ENCODE peak calls at places on chromosomes 3 and 15, in five cellular contexts. Z, U, Y, D and G are unnamed samples.

GRCh38 chr3:136831461-136831860 is 12.5 kb downstream of the SLC35G2 start:
- DNase-seq in U (no peak), Z (no peak), D (no peak), Y (no peak), G (no peak)

GRCh38 chr3:140131895-140132294 is 196.9 kb downstream of the CLSTN2 start:
- DNase-seq in U (peak), D (no peak), Y (no peak), Z (no peak), G (no peak)

GRCh38 chr3:43747641-43748040 is 56.9 kb downstream of the ABHD5 start:
- DNase-seq in U (no peak), D (no peak), Y (no peak), Z (no peak), G (no peak)

GRCh38 chr3:123741058-123741511 is 143.0 kb downstream of the MYLK start:
- DNase-seq in U (no peak), D (no peak), Z (no peak), Y (no peak), G (no peak)

GRCh38 chr3:171646357-171647133 is 163.7 kb downstream of the PLD1 start:
- DNase-seq in U (peak), Y (no peak), D (peak), Z (peak), G (peak)

GRCh38 chr3:182644800-182645433 is 148.4 kb upstream of the ATP11B start:
- DNase-seq in U (no peak), D (no peak), Y (no peak), Z (no peak), G (no peak)

GRCh38 chr3:38348903-38349302 is 2.3 kb downstream of the XYLB start:
- DNase-seq in Z (no peak), D (no peak), Y (no peak), U (no peak), G (no peak)

GRCh38 chr15:101727186-101727585 is 2.9 kb upstream of the TARS3 start:
- DNase-seq in U (no peak), D (no peak), Y (no peak), Z (no peak), G (no peak)

GRCh38 chr3:19147905-19148767 is at the start of gene KCNH8:
- DNase-seq in Z (peak), Y (no peak), U (peak), D (peak), G (no peak)

GRCh38 chr3:99365979-99366378 is 272.4 kb upstream of the COL8A1 start:
- DNase-seq in U (no peak), Z (no peak), Y (no peak), D (no peak), G (no peak)

GRCh38 chr15:89161666-89162065 is 59.7 kb downstream of the RLBP1 start:
- DNase-seq in Y (no peak), Z (no peak), D (no peak), U (no peak), G (peak)

GRCh38 chr15:89163271-89164055 is 57.9 kb downstream of the RLBP1 start:
- DNase-seq in U (no peak), D (no peak), Y (no peak), Z (no peak), G (no peak)

GRCh38 chr15:89164712-89165211 is 56.6 kb downstream of the RLBP1 start:
- DNase-seq in D (no peak), Y (no peak), Z (no peak), U (no peak), G (peak)

GRCh38 chr15:89167267-89168176 is 53.9 kb downstream of the RLBP1 start:
- DNase-seq in D (peak), U (no peak), Z (no peak), Y (peak), G (peak)

DNA sequence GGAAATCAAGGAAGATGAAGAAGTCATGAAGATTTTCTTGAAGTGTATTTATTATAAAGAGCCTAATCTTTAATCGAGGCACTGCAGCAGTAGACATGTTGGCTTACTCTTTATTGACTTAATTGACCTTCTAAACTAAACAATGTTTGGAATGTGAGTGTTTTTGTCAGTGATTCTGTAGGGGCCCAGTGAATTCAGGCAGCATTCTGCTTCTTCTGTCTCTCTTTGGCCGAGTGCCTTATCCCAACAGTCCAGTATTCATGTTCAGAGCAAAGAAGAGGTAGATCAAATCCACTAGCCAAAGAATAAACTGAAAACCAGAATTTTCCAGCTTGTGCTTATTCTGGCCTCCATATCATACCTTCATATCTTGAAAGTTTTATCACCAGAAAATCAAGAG is 55.7 kb downstream of the RLBP1 start:
- DNase-seq in U (no peak), D (no peak), Y (no peak), Z (no peak), G (peak)
- TF ChIP-seq FOXM1 in U (no peak), D (no peak), Y (no peak), Z (no peak), G (no peak)

DNA sequence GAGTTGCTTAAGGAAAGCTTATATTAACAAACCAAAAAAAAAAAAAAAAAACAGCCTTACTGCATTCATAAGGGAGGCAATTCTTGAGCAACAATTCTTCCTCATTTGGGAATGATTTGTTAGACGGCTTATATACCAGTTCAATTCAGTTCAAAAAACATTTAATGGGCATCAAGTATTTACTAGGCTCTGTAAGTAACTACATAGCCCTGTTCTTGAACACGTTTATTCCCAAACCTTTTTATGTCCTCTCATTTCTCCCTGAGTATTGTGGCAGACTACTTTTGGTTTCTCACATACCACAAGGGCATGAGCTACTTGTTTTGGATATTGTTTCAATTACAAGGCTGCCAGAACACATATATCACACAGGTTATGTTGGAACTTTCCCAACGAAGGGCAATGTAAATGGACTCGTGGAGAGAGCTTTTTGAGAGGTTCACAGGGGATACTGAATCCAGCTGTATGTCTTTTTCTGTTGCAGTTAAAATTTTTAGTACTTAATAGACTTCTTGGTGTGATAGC is 363.8 kb upstream of the NAALADL2 start:
- DNase-seq in Y (no peak), U (no peak), Z (no peak), D (no peak), G (no peak)
- TF ChIP-seq FOXM1 in Y (no peak), U (no peak), Z (no peak), D (no peak), G (no peak)

DNA sequence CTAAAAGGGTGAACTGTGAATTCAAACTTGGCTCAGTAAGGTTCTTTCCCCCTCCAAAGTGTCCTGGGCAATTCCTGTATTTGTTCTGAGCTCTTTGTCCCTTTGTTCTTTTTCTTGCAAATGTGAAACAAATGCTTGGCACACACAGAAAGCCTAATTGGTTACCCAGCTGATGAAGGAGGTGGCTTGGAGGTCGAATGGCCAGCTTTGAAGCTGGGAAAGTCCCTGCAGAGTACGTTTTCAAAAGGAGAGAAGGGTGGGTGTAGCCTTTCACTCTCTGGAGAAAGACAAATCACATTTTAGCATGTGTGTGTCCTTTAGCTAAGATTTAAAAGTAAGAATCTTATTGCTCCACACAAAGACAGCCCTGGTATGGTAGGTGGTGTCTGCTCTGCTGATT is 154.4 kb downstream of the PEX5L start:
- DNase-seq in Y (peak), D (no peak), U (no peak), Z (no peak), G (no peak)
- TF ChIP-seq FOXM1 in Y (no peak), D (no peak), U (no peak), Z (no peak), G (no peak)

GRCh38 chr3:56131976-56132590 is 336.2 kb downstream of the ERC2 start:
- DNase-seq in D (peak), Z (peak), U (no peak), Y (no peak), G (peak)
- TF ChIP-seq FOXM1 in D (no peak), Z (no peak), U (no peak), Y (no peak), G (no peak)

DNA sequence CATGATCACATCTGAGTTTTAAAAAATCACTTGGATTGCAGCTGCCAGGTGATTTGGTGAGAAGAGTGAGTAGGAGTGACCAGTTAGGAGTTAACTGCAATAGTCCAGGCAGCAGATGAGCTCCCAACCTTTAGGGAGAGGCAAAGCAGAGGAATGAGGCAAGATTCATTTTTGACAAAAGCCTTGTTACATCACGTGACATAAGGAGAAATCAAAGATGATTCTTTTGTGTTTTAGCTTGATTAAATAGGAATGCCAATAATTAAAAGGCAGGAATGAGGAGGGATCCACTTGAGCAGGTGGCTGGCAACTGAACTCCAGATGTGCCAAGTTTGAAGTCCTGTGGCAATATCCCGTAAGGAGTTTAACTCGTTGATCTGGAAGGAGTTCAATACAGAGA is 2.5 kb downstream of the GATM start:
- DNase-seq in Y (no peak), Z (no peak), D (no peak), U (no peak), G (no peak)
- TF ChIP-seq FOXM1 in Y (no peak), Z (no peak), D (no peak), U (no peak), G (no peak)

DNA sequence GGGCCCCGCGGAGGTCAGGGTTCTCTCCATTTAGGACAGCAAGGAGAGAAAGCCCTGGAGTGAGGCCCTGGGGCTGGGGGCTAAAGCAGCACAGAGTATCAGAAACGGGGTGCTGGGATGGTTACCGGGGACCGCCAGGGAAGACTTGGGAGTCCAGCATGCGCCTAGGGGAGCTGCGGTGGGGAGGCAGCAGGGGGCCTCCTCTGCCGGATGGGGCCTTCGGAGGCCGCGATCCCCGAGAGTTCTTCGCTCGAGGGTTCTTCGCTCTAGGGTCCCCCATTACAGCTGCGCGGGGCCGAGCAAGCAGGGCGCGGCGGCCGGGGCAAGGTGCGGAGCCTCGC is 515 bp upstream of the APBA2 start:
- DNase-seq in Y (no peak), D (no peak), Z (no peak), U (no peak), G (no peak)
- TF ChIP-seq FOXM1 in Y (no peak), D (no peak), Z (no peak), U (no peak), G (no peak)

DNA sequence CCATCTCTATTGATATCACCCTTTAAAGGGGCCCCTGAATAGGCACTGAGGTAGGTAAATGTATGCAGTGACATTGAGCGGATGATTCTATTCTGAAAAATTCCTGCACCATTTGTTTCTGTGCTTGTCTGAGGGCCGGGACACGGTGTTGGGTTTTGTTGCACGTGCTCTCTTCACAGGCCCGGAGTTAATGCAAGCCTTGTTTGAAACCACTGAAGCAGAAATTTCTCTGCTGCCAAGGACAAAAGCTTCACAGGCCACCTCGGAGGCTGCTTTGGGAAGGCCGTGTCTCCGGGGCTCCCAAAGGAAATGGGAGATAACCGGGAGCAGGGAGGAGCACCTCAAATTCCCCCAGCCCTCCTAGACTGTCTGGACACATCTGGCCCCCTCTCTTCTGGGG is 179.4 kb downstream of the OPA1 start:
- DNase-seq in U (no peak), Z (no peak), D (no peak), Y (no peak), G (peak)
- TF ChIP-seq FOXM1 in U (no peak), Z (no peak), D (no peak), Y (no peak), G (no peak)